ENCODE peak calls at places on chromosomes 12 and 14, in eight cellular contexts. One of them, this sample, is unnamed.

GRCh38 chr14:94673071-94673470 is 60.9 kb downstream of the SERPINA3 start:
- DNase-seq in BJ: no peak
- DNase-seq in B cell: no peak
- DNase-seq in OCI-LY7: no peak
- DNase-seq in Peyer's patch: no peak
- DNase-seq in activated CD4-positive, alpha-beta T cell treated with anti-CD3 and anti-CD28 coated beads, Interleukin-2, amount 50 U/mL, for 1 hour: no peak
- DNase-seq in stimulated activated CD8-positive, alpha-beta memory T cell treated with anti-CD3 and anti-CD28 coated beads, Interleukin-4, amount 100 ng/mL, for 48 hours: no peak
- DNase-seq in Ammon's horn: no peak
- DNase-seq in this sample: peak; percentile 13

GRCh38 chr12:122732170-122732569 is 1.5 kb upstream of the HCAR1 start:
- DNase-seq in BJ: no peak
- DNase-seq in B cell: no peak
- DNase-seq in OCI-LY7: no peak
- DNase-seq in Peyer's patch: no peak
- DNase-seq in activated CD4-positive, alpha-beta T cell treated with anti-CD3 and anti-CD28 coated beads, Interleukin-2, amount 50 U/mL, for 1 hour: no peak
- DNase-seq in stimulated activated CD8-positive, alpha-beta memory T cell treated with anti-CD3 and anti-CD28 coated beads, Interleukin-4, amount 100 ng/mL, for 48 hours: peak; percentile 49
- DNase-seq in Ammon's horn: no peak
- DNase-seq in this sample: no peak

GRCh38 chr14:61258985-61259384 is 22.2 kb downstream of the TMEM30B start:
- DNase-seq in BJ: peak; percentile 98
- DNase-seq in B cell: no peak
- DNase-seq in OCI-LY7: no peak
- DNase-seq in Peyer's patch: no peak
- DNase-seq in activated CD4-positive, alpha-beta T cell treated with anti-CD3 and anti-CD28 coated beads, Interleukin-2, amount 50 U/mL, for 1 hour: no peak
- DNase-seq in stimulated activated CD8-positive, alpha-beta memory T cell treated with anti-CD3 and anti-CD28 coated beads, Interleukin-4, amount 100 ng/mL, for 48 hours: no peak
- DNase-seq in Ammon's horn: no peak
- DNase-seq in this sample: no peak

GRCh38 chr14:100441271-100441947 is 118.3 kb downstream of the SLC25A47 start:
- DNase-seq in BJ: no peak
- DNase-seq in B cell: no peak
- DNase-seq in OCI-LY7: no peak
- DNase-seq in Peyer's patch: no peak
- DNase-seq in activated CD4-positive, alpha-beta T cell treated with anti-CD3 and anti-CD28 coated beads, Interleukin-2, amount 50 U/mL, for 1 hour: no peak
- DNase-seq in stimulated activated CD8-positive, alpha-beta memory T cell treated with anti-CD3 and anti-CD28 coated beads, Interleukin-4, amount 100 ng/mL, for 48 hours: no peak
- DNase-seq in Ammon's horn: no peak
- DNase-seq in this sample: no peak

GRCh38 chr12:4307593-4308333 is 13.2 kb upstream of the TIGAR start:
- DNase-seq in BJ: no peak
- DNase-seq in B cell: peak; percentile 23
- DNase-seq in OCI-LY7: peak; percentile 33
- DNase-seq in Peyer's patch: peak; percentile 80
- DNase-seq in activated CD4-positive, alpha-beta T cell treated with anti-CD3 and anti-CD28 coated beads, Interleukin-2, amount 50 U/mL, for 1 hour: no peak
- DNase-seq in stimulated activated CD8-positive, alpha-beta memory T cell treated with anti-CD3 and anti-CD28 coated beads, Interleukin-4, amount 100 ng/mL, for 48 hours: no peak
- DNase-seq in Ammon's horn: peak; percentile 80
- DNase-seq in this sample: peak; percentile 72

GRCh38 chr12:27572486-27573255 is 48.7 kb downstream of the PPFIBP1 start:
- DNase-seq in BJ: no peak
- DNase-seq in B cell: no peak
- DNase-seq in OCI-LY7: no peak
- DNase-seq in Peyer's patch: no peak
- DNase-seq in activated CD4-positive, alpha-beta T cell treated with anti-CD3 and anti-CD28 coated beads, Interleukin-2, amount 50 U/mL, for 1 hour: no peak
- DNase-seq in stimulated activated CD8-positive, alpha-beta memory T cell treated with anti-CD3 and anti-CD28 coated beads, Interleukin-4, amount 100 ng/mL, for 48 hours: no peak
- DNase-seq in Ammon's horn: no peak
- DNase-seq in this sample: no peak

GRCh38 chr12:57852620-57853509 is 6.3 kb upstream of the CTDSP2 start:
- DNase-seq in BJ: no peak
- DNase-seq in B cell: no peak
- DNase-seq in OCI-LY7: no peak
- DNase-seq in Peyer's patch: no peak
- DNase-seq in activated CD4-positive, alpha-beta T cell treated with anti-CD3 and anti-CD28 coated beads, Interleukin-2, amount 50 U/mL, for 1 hour: no peak
- DNase-seq in stimulated activated CD8-positive, alpha-beta memory T cell treated with anti-CD3 and anti-CD28 coated beads, Interleukin-4, amount 100 ng/mL, for 48 hours: no peak
- DNase-seq in Ammon's horn: no peak
- DNase-seq in this sample: peak; percentile 74

GRCh38 chr14:106372870-106373657 is 846.7 kb downstream of the TMEM121 start:
- DNase-seq in BJ: no peak
- DNase-seq in B cell: peak; percentile 89
- DNase-seq in OCI-LY7: peak; percentile 86
- DNase-seq in Peyer's patch: peak; percentile 73
- DNase-seq in activated CD4-positive, alpha-beta T cell treated with anti-CD3 and anti-CD28 coated beads, Interleukin-2, amount 50 U/mL, for 1 hour: peak; percentile 75
- DNase-seq in stimulated activated CD8-positive, alpha-beta memory T cell treated with anti-CD3 and anti-CD28 coated beads, Interleukin-4, amount 100 ng/mL, for 48 hours: peak; percentile 89
- DNase-seq in Ammon's horn: no peak
- DNase-seq in this sample: peak; percentile 84

GRCh38 chr12:107091989-107092641 is 1.2 kb downstream of the CRY1 start:
- DNase-seq in BJ: peak; percentile 81
- DNase-seq in B cell: peak; percentile 53
- DNase-seq in OCI-LY7: peak; percentile 20
- DNase-seq in Peyer's patch: no peak
- DNase-seq in activated CD4-positive, alpha-beta T cell treated with anti-CD3 and anti-CD28 coated beads, Interleukin-2, amount 50 U/mL, for 1 hour: no peak
- DNase-seq in stimulated activated CD8-positive, alpha-beta memory T cell treated with anti-CD3 and anti-CD28 coated beads, Interleukin-4, amount 100 ng/mL, for 48 hours: no peak
- DNase-seq in Ammon's horn: peak; percentile 67
- DNase-seq in this sample: no peak

GRCh38 chr12:106114084-106115068 is 24.4 kb downstream of the NUAK1 start:
- DNase-seq in BJ: no peak
- DNase-seq in B cell: no peak
- DNase-seq in OCI-LY7: no peak
- DNase-seq in Peyer's patch: no peak
- DNase-seq in activated CD4-positive, alpha-beta T cell treated with anti-CD3 and anti-CD28 coated beads, Interleukin-2, amount 50 U/mL, for 1 hour: no peak
- DNase-seq in stimulated activated CD8-positive, alpha-beta memory T cell treated with anti-CD3 and anti-CD28 coated beads, Interleukin-4, amount 100 ng/mL, for 48 hours: no peak
- DNase-seq in Ammon's horn: no peak
- DNase-seq in this sample: no peak

GRCh38 chr14:94673781-94674231 is 61.6 kb downstream of the SERPINA3 start:
- DNase-seq in BJ: no peak
- DNase-seq in B cell: no peak
- DNase-seq in OCI-LY7: no peak
- DNase-seq in Peyer's patch: no peak
- DNase-seq in activated CD4-positive, alpha-beta T cell treated with anti-CD3 and anti-CD28 coated beads, Interleukin-2, amount 50 U/mL, for 1 hour: no peak
- DNase-seq in stimulated activated CD8-positive, alpha-beta memory T cell treated with anti-CD3 and anti-CD28 coated beads, Interleukin-4, amount 100 ng/mL, for 48 hours: no peak
- DNase-seq in Ammon's horn: no peak
- DNase-seq in this sample: peak; percentile 52

GRCh38 chr12:123690191-123690840 is 19.4 kb downstream of the TCTN2 start:
- DNase-seq in BJ: no peak
- DNase-seq in B cell: no peak
- DNase-seq in OCI-LY7: no peak
- DNase-seq in Peyer's patch: no peak
- DNase-seq in activated CD4-positive, alpha-beta T cell treated with anti-CD3 and anti-CD28 coated beads, Interleukin-2, amount 50 U/mL, for 1 hour: no peak
- DNase-seq in stimulated activated CD8-positive, alpha-beta memory T cell treated with anti-CD3 and anti-CD28 coated beads, Interleukin-4, amount 100 ng/mL, for 48 hours: no peak
- DNase-seq in Ammon's horn: no peak
- DNase-seq in this sample: no peak

GRCh38 chr14:96741151-96741977 is 55.8 kb upstream of the VRK1 start:
- DNase-seq in BJ: no peak
- DNase-seq in B cell: peak; percentile 85
- DNase-seq in OCI-LY7: peak; percentile 59
- DNase-seq in Peyer's patch: peak; percentile 77
- DNase-seq in activated CD4-positive, alpha-beta T cell treated with anti-CD3 and anti-CD28 coated beads, Interleukin-2, amount 50 U/mL, for 1 hour: peak; percentile 75
- DNase-seq in stimulated activated CD8-positive, alpha-beta memory T cell treated with anti-CD3 and anti-CD28 coated beads, Interleukin-4, amount 100 ng/mL, for 48 hours: peak; percentile 89
- DNase-seq in Ammon's horn: peak; percentile 58
- DNase-seq in this sample: peak; percentile 84